ENCODE peak calls at places on chromosome 6, in seven cellular contexts. Z is K562, H is HCT116, F is H1, B is GM12878, I is SK-N-SH, Q is HepG2. E is an unnamed sample.

GRCh38 chr6:78799682-78800081 is 67.7 kb upstream of the IRAK1BP1 start:
- DNase-seq in I (no peak), F (no peak), Q (no peak), H (no peak), Z (no peak), B (no peak), E (no peak)

GRCh38 chr6:33828452-33828763 is 24.6 kb upstream of the MLN start:
- DNase-seq in H (no peak), F (no peak), B (no peak), Z (no peak), Q (no peak), I (no peak), E (no peak)

GRCh38 chr6:125693480-125693879 is 56.0 kb upstream of the HEY2 start:
- DNase-seq in I (no peak), F (no peak), Z (no peak), H (no peak), B (no peak), Q (no peak), E (no peak)

GRCh38 chr6:1477432-1478090 is 88.2 kb downstream of the FOXF2 start:
- DNase-seq in H (no peak), I (no peak), F (no peak), B (no peak), Q (no peak), Z (no peak), E (peak)

GRCh38 chr6:4513561-4513960 is 262.6 kb upstream of the CDYL start:
- DNase-seq in F (no peak), B (no peak), I (no peak), H (no peak), Q (no peak), Z (no peak), E (no peak)

GRCh38 chr6:40950986-40951730 is 87.9 kb downstream of the UNC5CL start:
- DNase-seq in B (no peak), F (no peak), Z (no peak), Q (no peak), H (no peak), I (peak), E (no peak)

GRCh38 chr6:109580519-109580918 is 97.5 kb upstream of the ZBTB24 start:
- DNase-seq in I (no peak), F (no peak), Z (peak), Q (no peak), H (no peak), B (no peak), E (no peak)

GRCh38 chr6:112307707-112308106 is 39.4 kb upstream of the RFPL4B start:
- DNase-seq in Q (no peak), I (no peak), H (no peak), Z (no peak), B (peak), F (no peak), E (no peak)

GRCh38 chr6:139204978-139205377 is 70.1 kb downstream of the HECA start:
- DNase-seq in Z (no peak), B (no peak), I (no peak), Q (no peak), F (no peak), H (no peak), E (no peak)

GRCh38 chr6:5003604-5004372 is at the start of gene RPP40:
- DNase-seq in Q (peak), F (peak), B (peak), I (peak), H (peak), Z (peak), E (peak)

GRCh38 chr6:11042750-11043551 is 1.2 kb downstream of the ELOVL2 start:
- DNase-seq in B (peak), Q (no peak), F (no peak), Z (no peak), I (peak), H (no peak), E (no peak)

GRCh38 chr6:28956331-28956730 is 32.5 kb upstream of the TRIM27 start:
- DNase-seq in Z (no peak), F (no peak), Q (no peak), I (no peak), H (no peak), B (no peak), E (no peak)

GRCh38 chr6:125957845-125958244 is 1.3 kb downstream of the HINT3 start:
- DNase-seq in B (no peak), H (no peak), F (no peak), Z (peak), I (no peak), Q (peak), E (peak)

GRCh38 chr6:22727709-22728108 is 158.3 kb downstream of the HDGFL1 start:
- DNase-seq in H (no peak), Z (no peak), Q (no peak), I (no peak), F (no peak), B (no peak), E (no peak)

GRCh38 chr6:107715523-107716321 is 108.4 kb downstream of the SCML4 start:
- DNase-seq in I (no peak), Z (no peak), Q (no peak), F (no peak), H (no peak), B (no peak), E (no peak)

GRCh38 chr6:1222426-1223311 is 89.2 kb upstream of the FOXQ1 start:
- DNase-seq in F (no peak), B (no peak), Q (no peak), I (no peak), H (no peak), Z (no peak), E (no peak)

GRCh38 chr6:90406142-90406794 is 109.6 kb upstream of the BACH2 start:
- DNase-seq in I (no peak), H (peak), F (no peak), B (no peak), Q (peak), Z (peak), E (no peak)

GRCh38 chr6:90402831-90403192 is 106.2 kb upstream of the BACH2 start:
- DNase-seq in H (no peak), B (no peak), F (no peak), Z (no peak), I (no peak), Q (no peak), E (no peak)

GRCh38 chr6:90406957-90407356 is 110.3 kb upstream of the BACH2 start:
- DNase-seq in B (no peak), I (no peak), Z (peak), H (no peak), Q (no peak), F (no peak), E (no peak)

GRCh38 chr6:90401933-90402830 is 105.5 kb upstream of the BACH2 start:
- DNase-seq in I (no peak), Q (no peak), Z (no peak), H (no peak), B (no peak), F (no peak), E (no peak)

DNA sequence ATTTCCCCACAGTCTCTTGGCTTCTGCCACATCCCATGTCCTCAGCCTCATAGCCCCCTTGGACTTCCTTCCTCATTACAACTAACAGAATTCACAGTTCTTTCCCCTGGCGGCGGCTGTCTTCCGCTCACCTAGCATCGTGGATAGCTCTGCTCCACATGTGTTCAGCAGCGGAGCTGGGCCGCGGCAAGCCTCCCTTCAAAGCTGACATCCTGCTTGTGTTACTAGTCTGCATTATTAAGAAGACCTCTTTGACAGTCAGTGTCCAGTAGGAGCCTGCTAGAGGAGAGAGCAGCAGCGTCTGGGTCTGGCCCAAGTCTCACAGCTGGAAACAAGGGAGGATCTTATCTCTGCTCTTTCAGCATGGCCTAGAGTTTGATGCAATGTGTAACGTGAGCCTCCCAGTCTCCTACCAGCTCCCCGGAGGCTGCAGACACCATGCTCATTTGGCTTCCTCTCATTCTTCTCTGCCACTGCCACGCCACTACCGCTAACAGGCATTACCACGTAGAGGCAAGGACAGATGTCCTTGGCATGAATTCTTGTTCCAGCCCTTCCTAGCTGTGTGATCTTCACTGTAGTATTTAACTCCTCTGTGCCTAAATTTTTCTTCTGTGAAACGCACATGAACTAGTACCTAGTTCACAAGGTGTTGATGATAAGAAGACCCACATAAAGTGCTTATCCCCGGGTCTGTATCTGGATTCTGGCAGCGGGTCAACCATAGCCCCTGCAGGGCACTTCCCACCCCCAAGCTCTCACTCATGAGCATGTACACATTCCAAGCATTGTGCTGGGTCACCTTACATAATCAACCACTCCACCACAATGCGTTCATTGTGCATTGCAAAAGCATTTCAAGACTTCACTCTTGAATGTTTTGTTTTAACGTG is 107.1 kb upstream of the BACH2 start:
- DNase-seq in B (no peak), F (no peak), I (peak), Z (peak), H (no peak), Q (peak), E (no peak)
- TF ChIP-seq JUND in B (no peak), F (no peak), I (no peak), Z (peak), H (no peak), Q (no peak), E (no peak)

DNA sequence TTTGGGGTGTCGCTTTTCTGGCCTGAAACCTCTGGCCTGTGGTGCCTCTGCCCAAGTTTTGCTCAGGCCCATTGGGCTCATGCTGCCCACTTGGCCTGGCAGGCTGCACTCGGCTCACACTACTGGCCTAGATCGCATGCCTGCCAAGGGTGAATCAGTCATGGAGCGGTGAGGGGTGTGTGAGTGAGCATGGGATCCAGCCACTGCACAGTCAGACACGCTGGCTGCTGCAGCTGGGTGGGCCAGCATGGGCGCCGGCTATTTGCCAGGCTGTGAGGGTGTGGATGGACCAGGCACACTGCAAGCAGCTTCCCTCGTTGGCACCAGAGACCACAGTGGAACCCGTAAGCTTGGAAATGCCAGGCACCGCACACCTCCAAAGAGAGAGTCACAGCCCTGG is 145.4 kb upstream of the CNR1 start:
- DNase-seq in I (no peak), F (no peak), Q (no peak), H (no peak), Z (no peak), B (no peak), E (no peak)
- TF ChIP-seq JUND in I (no peak), F (no peak), Q (no peak), H (no peak), Z (no peak), B (no peak), E (no peak)

GRCh38 chr6:56889492-56889891 is 65.4 kb upstream of the BEND6 start:
- DNase-seq in H (no peak), B (no peak), F (no peak), Z (no peak), Q (no peak), I (no peak), E (no peak)

GRCh38 chr6:56890066-56890465 is 64.8 kb upstream of the BEND6 start:
- DNase-seq in B (no peak), Z (no peak), F (no peak), I (no peak), H (no peak), Q (no peak), E (no peak)

GRCh38 chr6:56891754-56892153 is 63.2 kb upstream of the BEND6 start:
- DNase-seq in F (no peak), B (no peak), Q (no peak), I (no peak), Z (peak), H (no peak), E (no peak)

GRCh38 chr6:56888687-56889086 is 66.2 kb upstream of the BEND6 start:
- DNase-seq in Q (no peak), B (no peak), I (no peak), Z (no peak), F (no peak), H (no peak), E (no peak)

DNA sequence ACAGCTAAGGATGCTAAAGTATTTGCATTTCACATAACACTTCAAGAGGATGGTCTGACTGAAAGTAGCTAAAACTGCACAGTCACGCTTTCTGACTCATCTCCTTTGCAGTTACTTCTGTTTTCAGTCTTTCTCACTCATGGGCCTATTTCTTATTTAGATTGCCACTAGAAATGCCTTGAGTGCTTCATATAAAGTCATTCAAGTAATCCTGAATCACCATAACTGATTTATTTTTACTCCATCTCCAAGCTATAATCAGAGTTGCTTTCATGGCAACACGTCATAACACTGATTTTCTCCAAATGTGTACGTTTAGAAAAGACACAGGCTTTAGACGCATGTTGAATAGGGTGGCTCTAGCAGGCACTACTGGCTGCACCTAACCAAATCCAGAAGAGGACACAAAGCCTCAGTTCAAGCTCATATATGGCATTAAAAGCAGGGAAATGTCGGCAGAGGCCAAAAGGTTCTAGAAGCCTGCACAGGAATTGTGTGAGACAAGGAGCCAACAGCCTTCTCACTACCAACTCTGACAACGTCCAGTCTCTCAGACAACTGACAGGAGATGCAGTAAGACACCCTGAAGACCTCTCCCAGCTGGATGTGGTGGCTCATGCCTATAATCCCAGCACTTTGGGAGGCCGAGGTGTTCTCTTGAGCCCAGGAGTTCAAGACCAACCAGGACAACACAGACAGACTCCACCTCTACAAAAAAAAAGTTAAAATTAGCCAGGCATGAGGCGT is 64.1 kb upstream of the BEND6 start:
- DNase-seq in B (peak), F (no peak), Q (no peak), H (no peak), Z (peak), I (no peak), E (no peak)
- TF ChIP-seq JUND in B (peak), F (no peak), Q (no peak), H (no peak), Z (peak), I (peak), E (no peak)

GRCh38 chr6:103344554-103345163 is 1515.1 kb downstream of the HACE1 start:
- DNase-seq in Z (no peak), F (no peak), B (no peak), H (no peak), Q (peak), I (no peak), E (no peak)
- TF ChIP-seq JUND in Z (no peak), F (no peak), B (no peak), H (no peak), Q (no peak), I (no peak), E (no peak)

GRCh38 chr6:134035823-134036296 is 16.6 kb downstream of the SLC2A12 start:
- DNase-seq in B (peak), Z (no peak), Q (peak), H (peak), I (no peak), F (no peak), E (no peak)
- TF ChIP-seq JUND in B (no peak), Z (no peak), Q (no peak), H (peak), I (peak), F (no peak), E (no peak)

GRCh38 chr6:14844411-14844810 is 401.5 kb upstream of the JARID2 start:
- DNase-seq in I (no peak), H (no peak), Q (no peak), Z (no peak), F (no peak), B (no peak), E (no peak)

GRCh38 chr6:14837435-14837834 is 408.4 kb upstream of the JARID2 start:
- DNase-seq in Q (no peak), B (no peak), F (no peak), Z (no peak), I (no peak), H (no peak), E (no peak)

GRCh38 chr6:14838041-14838596 is 407.8 kb upstream of the JARID2 start:
- DNase-seq in I (no peak), H (no peak), F (no peak), B (no peak), Z (no peak), Q (no peak), E (no peak)

DNA sequence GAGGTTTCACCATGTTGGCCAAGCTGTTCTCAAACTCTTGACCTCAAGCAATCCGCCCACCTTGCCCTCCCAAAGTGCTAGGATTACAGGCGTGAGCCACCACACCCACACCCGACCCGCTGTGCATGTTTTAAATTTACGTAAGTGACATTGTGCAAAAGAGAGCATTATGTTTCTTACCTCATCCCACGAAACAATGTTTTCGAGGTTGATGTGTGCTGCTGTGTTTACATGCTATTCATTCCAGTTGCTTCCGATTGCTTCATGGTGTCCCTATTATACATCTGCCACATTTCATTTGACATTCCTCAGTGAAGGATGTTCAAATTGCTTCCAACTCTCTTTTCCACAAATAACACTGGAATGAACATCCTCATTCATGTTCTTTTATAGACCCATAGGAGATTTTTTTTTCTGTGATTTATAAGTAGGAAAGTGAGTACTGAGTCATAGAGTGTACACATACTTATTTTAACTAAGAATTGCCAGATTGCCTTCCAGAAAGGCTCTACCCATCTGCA is 403.9 kb upstream of the JARID2 start:
- DNase-seq in Z (no peak), Q (no peak), B (no peak), F (no peak), H (no peak), I (no peak), E (no peak)
- TF ChIP-seq JUND in Z (no peak), Q (no peak), B (no peak), F (no peak), H (no peak), I (no peak), E (no peak)

E was measured in T47D.